ENCODE peak calls at places on chromosomes 13 and 19, in five cellular contexts. M, O, K, T and J are unnamed samples.

GRCh38 chr13:37270206-37271001 is 164.9 kb upstream of the CSNK1A1L start:
- DNase-seq in M (no peak), O (no peak), K (peak), T (no peak), J (no peak)

GRCh38 chr13:49308977-49309408 is 61.3 kb downstream of the CDADC1 start:
- DNase-seq in M (no peak), O (no peak), K (peak), T (no peak), J (no peak)

GRCh38 chr19:49515767-49516166 is 3.3 kb downstream of the FCGRT start:
- DNase-seq in M (peak), O (no peak), K (no peak), T (no peak), J (no peak)

GRCh38 chr19:9885077-9885552 is 50.0 kb downstream of the PIN1 start:
- DNase-seq in M (no peak), O (no peak), K (peak), T (no peak), J (peak)

GRCh38 chr13:28022848-28023518 is 34.5 kb upstream of the URAD start:
- DNase-seq in M (no peak), O (no peak), K (peak), T (no peak), J (no peak)

GRCh38 chr13:94369862-94370491 is 109.5 kb downstream of the DCT start:
- DNase-seq in M (no peak), O (no peak), K (peak), T (no peak), J (no peak)

GRCh38 chr13:42968906-42969305 is 23.1 kb downstream of the EPSTI1 start:
- DNase-seq in M (no peak), O (no peak), K (no peak), T (no peak), J (no peak)

GRCh38 chr13:75263741-75264407 is 218.1 kb downstream of the TBC1D4 start:
- DNase-seq in M (no peak), O (no peak), K (peak), T (no peak), J (no peak)

GRCh38 chr13:68727165-68727564 is 1380.5 kb upstream of the ATXN8OS start:
- DNase-seq in M (no peak), O (no peak), K (peak), T (no peak), J (no peak)

GRCh38 chr19:15195381-15195964 is 5.3 kb downstream of the NOTCH3 start:
- DNase-seq in M (peak), O (no peak), K (peak), T (no peak), J (peak)

GRCh38 chr13:74194856-74195255 is 60.7 kb upstream of the KLF12 start:
- DNase-seq in M (no peak), O (no peak), K (no peak), T (no peak), J (no peak)

GRCh38 chr19:46021531-46022041 is 1.3 kb downstream of the PGLYRP1 start:
- DNase-seq in M (peak), O (peak), K (no peak), T (no peak), J (no peak)

GRCh38 chr19:18264428-18264827 is 9.8 kb downstream of the IQCN start:
- DNase-seq in M (no peak), O (no peak), K (no peak), T (no peak), J (no peak)

GRCh38 chr13:108785844-108786243 is 156.4 kb downstream of the MYO16 start:
- DNase-seq in M (no peak), O (no peak), K (no peak), T (no peak), J (no peak)
- TF ChIP-seq RCOR1 in M (no peak), O (no peak), K (no peak), T (no peak), J (no peak)

GRCh38 chr19:11331502-11331901 is 8.0 kb downstream of the RAB3D start:
- DNase-seq in M (no peak), O (no peak), K (no peak), T (no peak), J (no peak)
- TF ChIP-seq RCOR1 in M (no peak), O (no peak), K (no peak), T (no peak), J (no peak)

DNA sequence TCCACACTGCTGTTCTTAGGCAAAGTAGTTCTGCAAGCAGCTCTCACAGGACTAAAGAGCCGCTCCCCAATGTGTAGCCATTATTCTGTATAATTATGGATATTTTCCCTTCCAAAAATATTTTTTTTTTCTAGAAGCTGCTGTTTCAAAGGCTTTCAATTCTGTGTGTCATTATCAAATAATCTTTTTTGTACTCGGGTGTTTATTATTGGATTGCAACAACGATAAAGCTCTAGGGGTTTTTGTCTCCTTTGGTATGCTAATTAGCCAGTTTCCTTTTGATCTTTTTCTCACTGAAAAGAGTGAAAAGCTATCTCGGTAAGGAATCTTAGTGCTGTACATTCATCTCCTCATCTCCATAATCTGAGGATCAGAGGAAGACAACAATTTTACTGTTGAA is 136.6 kb downstream of the OLFM4 start:
- DNase-seq in M (no peak), O (no peak), K (no peak), T (no peak), J (no peak)
- TF ChIP-seq RCOR1 in M (no peak), O (no peak), K (no peak), T (no peak), J (no peak)

GRCh38 chr19:6234527-6234926 is 45.2 kb downstream of the MLLT1 start:
- DNase-seq in M (no peak), O (no peak), K (peak), T (no peak), J (peak)

GRCh38 chr19:6238643-6239281 is 41.0 kb downstream of the MLLT1 start:
- DNase-seq in M (no peak), O (no peak), K (peak), T (no peak), J (no peak)

GRCh38 chr19:6235031-6235951 is 44.5 kb downstream of the MLLT1 start:
- DNase-seq in M (no peak), O (no peak), K (no peak), T (no peak), J (peak)

GRCh38 chr19:6238256-6238642 is 41.5 kb downstream of the MLLT1 start:
- DNase-seq in M (peak), O (no peak), K (no peak), T (no peak), J (peak)

GRCh38 chr19:6236310-6237291 is 43.2 kb downstream of the MLLT1 start:
- DNase-seq in M (no peak), O (no peak), K (no peak), T (no peak), J (peak)
- TF ChIP-seq RCOR1 in M (no peak), O (no peak), K (no peak), T (no peak), J (no peak)

GRCh38 chr19:38942471-38943181 is 11.9 kb downstream of the MRPS12 start:
- DNase-seq in M (peak), O (no peak), K (no peak), T (no peak), J (no peak)

GRCh38 chr19:38941979-38942378 is 11.2 kb downstream of the MRPS12 start:
- DNase-seq in M (no peak), O (no peak), K (no peak), T (no peak), J (no peak)

GRCh38 chr19:38945562-38946228 is 15.0 kb downstream of the MRPS12 start:
- DNase-seq in M (no peak), O (no peak), K (no peak), T (no peak), J (no peak)

GRCh38 chr19:38946229-38947010 is 15.7 kb downstream of the MRPS12 start:
- DNase-seq in M (no peak), O (peak), K (no peak), T (no peak), J (no peak)

DNA sequence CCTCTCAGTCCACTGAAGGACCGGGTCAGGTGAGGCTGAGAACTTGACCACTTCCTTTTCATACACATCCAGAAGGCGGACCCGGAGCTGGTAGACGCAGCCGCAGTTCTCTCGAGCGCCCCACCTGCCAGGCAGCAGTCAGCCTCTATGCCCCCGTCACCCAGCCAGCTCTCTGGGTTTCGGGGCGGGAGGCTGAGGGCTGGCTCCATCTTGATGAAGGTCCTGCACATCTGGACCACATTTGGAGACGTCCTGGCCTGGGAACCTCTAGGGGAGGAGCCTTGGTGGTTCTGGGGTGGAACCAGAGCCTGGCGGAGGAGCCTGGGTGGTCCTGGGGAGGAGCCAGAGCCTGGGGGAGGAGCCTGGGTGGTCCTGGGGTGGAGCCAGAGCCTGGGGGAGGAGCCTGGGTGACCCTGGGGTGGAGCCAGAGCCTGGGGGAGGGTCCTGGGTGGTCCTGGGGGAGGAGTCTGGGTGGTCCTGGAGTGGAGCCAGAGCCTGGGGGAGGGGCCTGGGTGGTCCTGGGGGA is 14.3 kb downstream of the MRPS12 start:
- DNase-seq in M (peak), O (peak), K (no peak), T (no peak), J (peak)
- TF ChIP-seq RCOR1 in M (no peak), O (no peak), K (no peak), T (no peak), J (no peak)

GRCh38 chr19:16571689-16572331 is 405 bp downstream of the SLC35E1 start:
- DNase-seq in M (no peak), O (peak), K (peak), T (no peak), J (no peak)
- TF ChIP-seq RCOR1 in M (no peak), O (no peak), K (no peak), T (no peak), J (no peak)